ENCODE peak calls at places on chromosomes 4 and X, in five cellular contexts. B is HFF-Myc; F is ecto neural progenitor cell; Y is ascending aorta; K is activated CD4-positive, CD25-positive, alpha-beta regulatory T cell treated with anti-CD3 and anti-CD28 coated beads, Interleukin-2, amount 50 U/mL, for 16 hours. L is an unnamed sample.

GRCh38 chrX:136395271-136395670 is 92.5 kb upstream of the BRS3 start:
- DNase-seq in B (no peak), F (no peak), Y (no peak), K (no peak), L (no peak)

GRCh38 chr4:109562457-109563237 is 2.6 kb downstream of the MCUB start:
- DNase-seq in B (no peak), F (no peak), Y (no peak), K (no peak), L (no peak)

GRCh38 chrX:55210931-55211677 is 9.0 kb upstream of the PAGE5 start:
- DNase-seq in B (no peak), F (no peak), Y (no peak), K (no peak), L (no peak)

GRCh38 chr4:68299492-68300457 is 50.1 kb downstream of the YTHDC1 start:
- DNase-seq in B (no peak), F (no peak), Y (no peak), K (no peak), L (no peak)

GRCh38 chr4:143251781-143252180 is 67.1 kb downstream of the USP38 start:
- DNase-seq in B (no peak), F (no peak), Y (no peak), K (no peak), L (no peak)

GRCh38 chr4:2141022-2141761 is 82.1 kb downstream of the NAT8L start:
- DNase-seq in B (no peak), F (no peak), Y (no peak), K (no peak), L (no peak)

GRCh38 chr4:25421819-25422511 is 44.9 kb downstream of the ANAPC4 start:
- DNase-seq in B (no peak), F (no peak), Y (no peak), K (no peak), L (no peak)

GRCh38 chrX:640641-641040 is 10.1 kb downstream of the SHOX start:
- DNase-seq in B (no peak), F (no peak), Y (no peak), K (no peak), L (no peak)

GRCh38 chr4:10703146-10703545 is 18.6 kb upstream of the CLNK start:
- DNase-seq in B (no peak), F (no peak), Y (no peak), K (no peak), L (no peak)

L was measured in glutamatergic neuron.